ENCODE peak calls at places on chromosome 22, in six cellular contexts. One of them, this sample, is unnamed.

GRCh38 chr22:19630614-19631013 is 83.7 kb upstream of the SEPTIN5 start:
- DNase-seq in cardiac muscle cell: no peak
- DNase-seq in NCI-H1105: no peak
- DNase-seq in amniotic stem cell: no peak
- DNase-seq in right atrium auricular region: no peak
- DNase-seq in stimulated activated CD8-positive, alpha-beta memory T cell treated with anti-CD3 and anti-CD28 coated beads, Interleukin-15, amount 100 ng/mL, for 1 hour: no peak
- DNase-seq in this sample: no peak

GRCh38 chr22:49332691-49333090 is 495.0 kb downstream of the BRD1 start:
- DNase-seq in right atrium auricular region: no peak
- DNase-seq in cardiac muscle cell: no peak
- DNase-seq in stimulated activated CD8-positive, alpha-beta memory T cell treated with anti-CD3 and anti-CD28 coated beads, Interleukin-15, amount 100 ng/mL, for 1 hour: no peak
- DNase-seq in NCI-H1105: no peak
- DNase-seq in amniotic stem cell: no peak
- DNase-seq in this sample: no peak

GRCh38 chr22:32904044-32904443 is 102.5 kb downstream of the TIMP3 start:
- DNase-seq in right atrium auricular region: no peak
- DNase-seq in amniotic stem cell: no peak
- DNase-seq in stimulated activated CD8-positive, alpha-beta memory T cell treated with anti-CD3 and anti-CD28 coated beads, Interleukin-15, amount 100 ng/mL, for 1 hour: no peak
- DNase-seq in NCI-H1105: peak
- DNase-seq in cardiac muscle cell: peak
- DNase-seq in this sample: no peak

GRCh38 chr22:46846154-46846831 is 83.8 kb downstream of the TBC1D22A start:
- DNase-seq in right atrium auricular region: no peak
- DNase-seq in amniotic stem cell: no peak
- DNase-seq in NCI-H1105: no peak
- DNase-seq in cardiac muscle cell: no peak
- DNase-seq in stimulated activated CD8-positive, alpha-beta memory T cell treated with anti-CD3 and anti-CD28 coated beads, Interleukin-15, amount 100 ng/mL, for 1 hour: no peak
- DNase-seq in this sample: no peak

GRCh38 chr22:36359172-36359973 is 28.4 kb downstream of the MYH9 start:
- DNase-seq in NCI-H1105: no peak
- DNase-seq in cardiac muscle cell: no peak
- DNase-seq in stimulated activated CD8-positive, alpha-beta memory T cell treated with anti-CD3 and anti-CD28 coated beads, Interleukin-15, amount 100 ng/mL, for 1 hour: no peak
- DNase-seq in right atrium auricular region: no peak
- DNase-seq in amniotic stem cell: no peak
- DNase-seq in this sample: no peak

GRCh38 chr22:44926491-44927415 is 83.1 kb downstream of the PHF21B start:
- DNase-seq in amniotic stem cell: no peak
- DNase-seq in right atrium auricular region: no peak
- DNase-seq in NCI-H1105: no peak
- DNase-seq in cardiac muscle cell: no peak
- DNase-seq in stimulated activated CD8-positive, alpha-beta memory T cell treated with anti-CD3 and anti-CD28 coated beads, Interleukin-15, amount 100 ng/mL, for 1 hour: no peak
- DNase-seq in this sample: no peak

GRCh38 chr22:50438305-50439275 is 36.2 kb downstream of the SBF1 start:
- DNase-seq in NCI-H1105: no peak
- DNase-seq in amniotic stem cell: no peak
- DNase-seq in right atrium auricular region: no peak
- DNase-seq in cardiac muscle cell: no peak
- DNase-seq in stimulated activated CD8-positive, alpha-beta memory T cell treated with anti-CD3 and anti-CD28 coated beads, Interleukin-15, amount 100 ng/mL, for 1 hour: no peak
- DNase-seq in this sample: no peak

GRCh38 chr22:32761251-32761903 is 40.1 kb upstream of the TIMP3 start:
- DNase-seq in NCI-H1105: no peak
- DNase-seq in right atrium auricular region: no peak
- DNase-seq in cardiac muscle cell: no peak
- DNase-seq in amniotic stem cell: no peak
- DNase-seq in stimulated activated CD8-positive, alpha-beta memory T cell treated with anti-CD3 and anti-CD28 coated beads, Interleukin-15, amount 100 ng/mL, for 1 hour: no peak
- DNase-seq in this sample: no peak

GRCh38 chr22:35629406-35630234 is 12.5 kb upstream of the MB start:
- DNase-seq in cardiac muscle cell: peak
- DNase-seq in amniotic stem cell: peak
- DNase-seq in stimulated activated CD8-positive, alpha-beta memory T cell treated with anti-CD3 and anti-CD28 coated beads, Interleukin-15, amount 100 ng/mL, for 1 hour: peak
- DNase-seq in right atrium auricular region: peak
- DNase-seq in NCI-H1105: no peak
- DNase-seq in this sample: no peak

GRCh38 chr22:39240841-39241631 is 3.7 kb downstream of the PDGFB start:
- DNase-seq in amniotic stem cell: no peak
- DNase-seq in right atrium auricular region: peak
- DNase-seq in stimulated activated CD8-positive, alpha-beta memory T cell treated with anti-CD3 and anti-CD28 coated beads, Interleukin-15, amount 100 ng/mL, for 1 hour: no peak
- DNase-seq in cardiac muscle cell: no peak
- DNase-seq in NCI-H1105: no peak
- DNase-seq in this sample: no peak

GRCh38 chr22:44968736-44969135 is 41.1 kb downstream of the PHF21B start:
- DNase-seq in cardiac muscle cell: no peak
- DNase-seq in stimulated activated CD8-positive, alpha-beta memory T cell treated with anti-CD3 and anti-CD28 coated beads, Interleukin-15, amount 100 ng/mL, for 1 hour: no peak
- DNase-seq in amniotic stem cell: no peak
- DNase-seq in NCI-H1105: no peak
- DNase-seq in right atrium auricular region: no peak
- DNase-seq in this sample: no peak

This sample was measured in NCI-H1048.